ENCODE peak calls at places on chromosomes 4 and X, in five cellular contexts. E is Peyer's patch, P is cardiac muscle cell, Y is lung, H is ascending aorta. W is an unnamed sample.
A peak's percentile ranks its signal among the peaks of the same experiment; 100 is the strongest.

GRCh38 chrX:13770013-13770412 is 35.5 kb downstream of the OFD1 start:
- DNase-seq in E (no peak), Y (no peak), P (no peak), H (no peak), W (no peak)

GRCh38 chr4:2962099-2962455 is 1.1 kb downstream of the NOP14 start:
- DNase-seq in E (no peak), H (no peak), P (no peak), Y (no peak), W (no peak)

GRCh38 chr4:61220556-61220955 is 20.4 kb downstream of the ADGRL3 start:
- DNase-seq in E (no peak), P (no peak), H (no peak), Y (no peak), W (no peak)

GRCh38 chr4:181911420-181911819 is 331.8 kb upstream of the TENM3 start:
- DNase-seq in H (no peak), P (no peak), Y (no peak), E (no peak), W (peak; percentile 3)

GRCh38 chr4:23504094-23504493 is 385.8 kb downstream of the PPARGC1A start:
- DNase-seq in Y (no peak), H (no peak), E (no peak), P (peak; percentile 16), W (no peak)

GRCh38 chr4:84582988-84583870 is at the start of gene CDS1:
- DNase-seq in E (peak; percentile 20), H (peak; percentile 66), Y (peak; percentile 83), P (peak; percentile 71), W (no peak)

GRCh38 chr4:76764251-76764650 is 133.7 kb downstream of the SOWAHB start:
- DNase-seq in E (no peak), P (no peak), H (no peak), Y (no peak), W (peak; percentile 79)

GRCh38 chr4:83248486-83248885 is 36.1 kb downstream of the COQ2 start:
- DNase-seq in H (no peak), E (no peak), P (no peak), Y (no peak), W (no peak)

GRCh38 chr4:144223654-144224053 is 83.1 kb upstream of the GYPA start:
- DNase-seq in H (no peak), P (no peak), Y (no peak), E (no peak), W (no peak)

GRCh38 chr4:83150563-83151330 is 36.2 kb upstream of the PLAC8 start:
- DNase-seq in P (no peak), Y (no peak), E (no peak), H (no peak), W (peak; percentile 56)

GRCh38 chr4:161937596-161937995 is 226.2 kb downstream of the FSTL5 start:
- DNase-seq in Y (no peak), E (no peak), H (no peak), P (no peak), W (no peak)

GRCh38 chr4:140005699-140006098 is 148.3 kb downstream of the MAML3 start:
- DNase-seq in Y (no peak), E (no peak), P (no peak), H (no peak), W (no peak)

GRCh38 chr4:102139932-102140331 is 205.3 kb downstream of the SLC39A8 start:
- DNase-seq in E (no peak), H (no peak), P (no peak), Y (no peak), W (peak; percentile 10)

GRCh38 chr4:112361181-112361791 is 64.1 kb downstream of the ALPK1 start:
- DNase-seq in E (no peak), Y (no peak), H (no peak), P (no peak), W (peak; percentile 7)

GRCh38 chr4:6555519-6555918 is 19.5 kb upstream of the MAN2B2 start:
- DNase-seq in Y (no peak), P (no peak), E (no peak), H (no peak), W (no peak)
- TF ChIP-seq CTCF in Y (no peak), P (no peak), E (no peak), H (no peak), W (no peak)

GRCh38 chr4:71635094-71635493 is 148.8 kb downstream of the GC start:
- DNase-seq in H (no peak), P (no peak), Y (no peak), E (no peak), W (peak; percentile 0)
- H3K4me3 ChIP-seq in H (no peak overlapping the region), P (no peak overlapping the region), Y (no peak overlapping the region), E (no peak overlapping the region), W (no peak overlapping the region)

DNA sequence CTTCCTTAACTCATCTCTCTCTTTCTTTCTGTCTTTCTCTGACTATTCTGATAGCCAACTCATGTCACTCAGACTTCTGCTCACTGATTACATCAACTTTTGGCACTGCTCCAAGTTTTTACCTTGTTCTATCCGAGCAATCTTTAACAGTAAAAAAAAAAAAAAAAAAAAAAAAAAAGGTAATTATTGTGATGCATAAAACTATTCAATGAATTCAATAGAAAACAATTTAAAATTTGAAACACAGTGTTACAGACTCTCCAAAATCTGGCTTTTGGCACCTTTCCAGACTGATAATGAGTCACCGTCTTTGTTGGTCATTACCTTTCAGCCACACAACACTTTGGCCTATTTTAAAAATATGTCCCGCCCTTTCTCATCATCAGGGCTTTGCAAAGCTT is 229.5 kb downstream of the GALNTL6 start:
- DNase-seq in Y (no peak), E (no peak), P (peak; percentile 12), H (no peak), W (no peak)
- TF ChIP-seq CTCF in Y (no peak), E (no peak), P (no peak), H (no peak), W (no peak)

GRCh38 chr4:153530284-153530995 is 64.3 kb downstream of the TMEM131L start:
- DNase-seq in P (no peak), Y (no peak), E (no peak), H (peak; percentile 31), W (no peak)
- H3K4me3 ChIP-seq in P (no peak overlapping the region), Y (no peak overlapping the region), E (no peak overlapping the region), H (no peak overlapping the region), W (no peak overlapping the region)

DNA sequence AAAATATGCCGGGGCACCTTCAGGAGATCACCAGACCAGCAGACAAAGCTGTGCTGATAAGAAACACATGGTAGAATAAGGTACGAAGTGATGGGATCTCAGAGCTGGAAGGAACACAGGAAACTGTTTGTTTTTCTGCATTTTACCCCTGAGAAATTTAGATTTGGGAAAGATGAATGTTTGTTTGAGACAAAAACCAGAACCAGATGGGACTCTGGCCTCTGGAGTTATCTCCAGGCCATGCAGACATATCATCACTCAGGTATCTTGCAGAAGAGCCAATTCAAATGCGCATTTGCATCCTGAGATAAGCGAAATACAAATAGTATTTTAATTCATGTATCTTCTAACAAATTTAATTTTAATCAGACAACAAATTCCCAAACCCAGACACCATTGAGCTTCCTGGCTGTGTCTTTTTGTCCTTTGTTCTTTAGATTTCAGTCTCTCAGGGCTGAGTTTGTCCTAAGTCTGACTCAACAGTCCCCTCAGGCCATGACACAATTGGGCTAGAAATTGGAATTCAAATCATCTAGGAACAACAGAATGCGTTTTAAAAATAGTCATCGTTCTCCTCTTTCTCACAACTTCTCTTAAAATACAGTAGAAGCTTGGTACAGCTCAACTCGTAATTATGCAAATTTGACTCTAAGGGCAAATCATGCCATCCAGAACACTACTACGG is 159.0 kb downstream of the PACRGL start:
- DNase-seq in H (no peak), Y (no peak), E (no peak), P (no peak), W (no peak)
- TF ChIP-seq CTCF in H (no peak), Y (no peak), E (no peak), P (no peak), W (no peak)

DNA sequence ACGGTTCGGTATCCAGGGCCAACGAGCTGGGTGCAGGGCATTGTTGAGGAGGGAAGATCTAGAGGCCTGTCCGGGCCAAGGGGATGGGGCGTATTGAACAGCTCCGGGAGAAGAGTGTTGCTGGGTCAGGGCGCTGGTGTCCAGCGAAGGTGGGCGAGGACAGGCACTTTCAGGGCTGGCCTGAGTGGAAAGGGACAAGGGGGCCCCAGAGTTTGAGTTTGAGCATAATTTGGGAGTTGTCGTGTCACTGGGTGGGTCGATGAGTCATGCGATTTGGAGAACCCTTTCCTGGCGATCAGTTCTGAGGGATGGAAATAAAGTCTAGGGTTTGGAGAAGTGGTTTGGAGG is 299 bp downstream of the PRRG3 start:
- DNase-seq in E (no peak), Y (no peak), H (no peak), P (no peak), W (no peak)
- H3K4me3 ChIP-seq in E (no peak overlapping the region), Y (no peak overlapping the region), H (no peak overlapping the region), P (peak overlapping the region; percentile 30), W (no peak overlapping the region)

DNA sequence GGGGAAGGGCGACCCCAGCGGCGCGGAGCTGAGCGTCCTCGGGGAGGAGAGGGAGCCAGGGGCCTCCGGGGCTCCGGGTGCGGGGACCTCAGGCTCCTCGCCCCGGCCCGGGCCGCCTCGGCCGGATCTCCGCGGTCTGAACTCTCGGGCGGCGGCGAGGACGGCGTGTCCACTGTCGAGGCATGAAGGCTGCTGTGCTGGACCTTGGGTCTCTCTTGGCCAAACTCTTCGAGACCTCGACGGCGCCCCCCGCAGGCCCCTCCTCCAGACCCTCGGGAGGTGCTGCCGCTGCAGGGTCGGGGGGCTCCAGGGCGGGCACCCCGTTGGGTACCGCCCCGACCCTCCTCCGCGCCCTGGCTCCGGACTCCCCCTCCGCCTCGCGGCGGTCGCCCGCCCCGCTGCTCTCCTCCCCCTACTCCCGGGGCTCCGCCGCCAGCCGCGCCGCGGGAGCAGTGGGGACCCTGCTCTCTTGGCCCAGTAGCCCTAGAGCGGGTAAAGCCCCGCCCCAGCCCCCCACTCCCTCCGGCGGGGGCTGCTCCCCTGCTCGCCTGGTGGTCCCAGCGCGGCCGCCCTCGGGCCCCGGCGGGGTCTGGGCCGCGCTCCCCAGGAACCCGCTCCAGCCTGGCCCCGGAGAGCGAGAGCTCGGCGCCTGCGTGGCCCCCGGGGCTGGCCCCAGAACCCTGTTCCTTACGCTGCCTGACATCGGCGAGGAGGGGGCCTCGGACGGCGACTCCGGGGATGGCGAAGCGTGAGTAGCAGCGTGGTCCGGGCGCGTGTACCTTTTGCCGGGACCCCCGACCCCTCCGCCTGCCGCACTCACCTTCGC is 604 bp downstream of the FAM149A start:
- DNase-seq in E (no peak), H (no peak), P (peak; percentile 38), Y (no peak), W (no peak)
- TF ChIP-seq CTCF in E (no peak), H (no peak), P (peak; percentile 3), Y (no peak), W (no peak)